ENCODE peak calls at places on chromosomes 16 and 17, in four cellular contexts. W is upper lobe of left lung, Q is spleen, A is SK-N-SH. C is an unnamed sample.

GRCh38 chr17:55410722-55411462 is 10.7 kb downstream of the MMD start:
- DNase-seq in W (peak), Q (no peak), A (peak), C (no peak)

GRCh38 chr16:16857603-16858283 is 478.8 kb downstream of the NPIPA7 start:
- DNase-seq in W (no peak), Q (no peak), A (no peak), C (peak)

GRCh38 chr17:40443988-40444899 is 994 bp downstream of the IGFBP4 start:
- DNase-seq in W (no peak), Q (no peak), A (no peak), C (no peak)

GRCh38 chr17:40499551-40500189 is 1.8 kb downstream of the TNS4 start:
- DNase-seq in W (peak), Q (no peak), A (peak), C (peak)

GRCh38 chr17:1882836-1883235 is 53.0 kb downstream of the RPA1 start:
- DNase-seq in W (no peak), Q (no peak), A (peak), C (no peak)

GRCh38 chr16:19879241-19879792 is 5.3 kb downstream of the GPRC5B start:
- DNase-seq in W (no peak), Q (no peak), A (peak), C (peak)

GRCh38 chr16:58459344-58460218 is 40.4 kb upstream of the NDRG4 start:
- DNase-seq in W (no peak), Q (no peak), A (no peak), C (no peak)

GRCh38 chr16:61579195-61579594 is 457.0 kb downstream of the CDH8 start:
- DNase-seq in W (no peak), Q (no peak), A (no peak), C (no peak)

GRCh38 chr17:71085238-71086033 is 916.1 kb downstream of the KCNJ2 start:
- DNase-seq in W (peak), Q (no peak), A (peak), C (no peak)

GRCh38 chr16:53482123-53482522 is 20.9 kb downstream of the AKTIP start:
- DNase-seq in W (no peak), Q (no peak), A (no peak), C (no peak)

GRCh38 chr16:87431926-87432325 is 39.8 kb downstream of the MAP1LC3B start:
- DNase-seq in W (no peak), Q (no peak), A (peak), C (no peak)

GRCh38 chr16:61676740-61677139 is 359.5 kb downstream of the CDH8 start:
- DNase-seq in W (no peak), Q (no peak), A (no peak), C (no peak)

GRCh38 chr17:37614391-37614790 is 5.2 kb upstream of the SYNRG start:
- DNase-seq in W (no peak), Q (no peak), A (no peak), C (no peak)

GRCh38 chr16:48365030-48365600 is 20.1 kb downstream of the SIAH1 start:
- DNase-seq in W (no peak), Q (no peak), A (no peak), C (peak)

GRCh38 chr17:76275382-76276068 is 10.4 kb downstream of the UBALD2 start:
- DNase-seq in W (no peak), Q (peak), A (peak), C (no peak)

GRCh38 chr16:13919330-13919682 is 648 bp upstream of the ERCC4 start:
- DNase-seq in W (no peak), Q (no peak), A (peak), C (peak)
- TF ChIP-seq POLR2AphosphoS5 in W (no peak), Q (no peak), A (no peak), C (no peak)

GRCh38 chr17:67422887-67423286 is 45.8 kb downstream of the PITPNC1 start:
- DNase-seq in W (no peak), Q (no peak), A (no peak), C (no peak)

GRCh38 chr17:67421869-67422273 is 44.8 kb downstream of the PITPNC1 start:
- DNase-seq in W (peak), Q (no peak), A (no peak), C (peak)

GRCh38 chr17:67425571-67426160 is 48.6 kb downstream of the PITPNC1 start:
- DNase-seq in W (no peak), Q (no peak), A (no peak), C (no peak)

GRCh38 chr17:67431210-67432015 is 54.3 kb downstream of the PITPNC1 start:
- DNase-seq in W (no peak), Q (no peak), A (no peak), C (no peak)

GRCh38 chr17:67427410-67427809 is 50.3 kb downstream of the PITPNC1 start:
- DNase-seq in W (no peak), Q (no peak), A (no peak), C (no peak)
- TF ChIP-seq POLR2AphosphoS5 in W (no peak), Q (no peak), A (no peak), C (no peak)

GRCh38 chr17:29039764-29040598 is 3.0 kb upstream of the PIPOX start:
- DNase-seq in W (no peak), Q (no peak), A (no peak), C (peak)

GRCh38 chr17:29041091-29041490 is 1.9 kb upstream of the PIPOX start:
- DNase-seq in W (no peak), Q (no peak), A (no peak), C (no peak)

GRCh38 chr17:29037739-29038465 is 5.0 kb upstream of the PIPOX start:
- DNase-seq in W (no peak), Q (peak), A (peak), C (no peak)

GRCh38 chr17:29036584-29036983 is 6.4 kb upstream of the PIPOX start:
- DNase-seq in W (no peak), Q (peak), A (no peak), C (no peak)

DNA sequence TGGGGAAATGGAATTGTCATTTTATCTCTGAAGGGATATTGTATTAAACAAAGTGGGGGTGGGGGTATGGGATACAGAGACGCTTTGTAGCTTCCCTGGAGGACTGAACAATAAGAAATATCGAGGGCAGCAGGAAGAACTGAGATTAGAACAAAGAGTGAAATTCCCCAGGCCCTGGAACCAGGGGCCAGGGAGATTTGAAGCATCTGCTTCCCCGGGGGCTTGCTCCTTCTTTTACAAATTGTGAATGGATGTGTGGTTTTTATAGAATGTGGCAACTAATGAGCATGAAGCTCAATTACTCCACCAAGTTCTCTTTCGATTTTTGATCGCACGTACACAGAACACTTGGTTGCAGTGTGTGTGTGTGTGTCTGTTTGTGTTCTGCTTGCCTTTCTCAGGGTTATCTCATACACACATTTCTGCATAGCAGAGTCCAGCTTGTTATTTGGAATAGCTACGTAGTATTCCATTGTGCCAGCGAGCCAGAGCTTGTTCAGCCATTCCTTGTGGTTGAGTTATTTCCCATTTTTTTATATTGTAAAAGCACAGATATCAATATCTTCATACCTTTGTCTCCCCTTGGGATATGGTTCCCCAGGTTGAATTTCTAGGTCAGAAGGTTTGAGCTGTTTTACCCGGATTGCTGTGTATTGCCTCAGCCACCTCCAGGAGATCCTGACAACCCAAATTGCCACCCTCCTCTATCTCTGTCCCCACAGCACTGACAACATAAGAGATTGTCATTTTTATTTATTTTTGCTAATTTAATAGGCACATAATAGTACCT is 4.2 kb upstream of the PIPOX start:
- DNase-seq in W (no peak), Q (no peak), A (peak), C (no peak)
- TF ChIP-seq POLR2AphosphoS5 in W (no peak), Q (no peak), A (no peak), C (no peak)

DNA sequence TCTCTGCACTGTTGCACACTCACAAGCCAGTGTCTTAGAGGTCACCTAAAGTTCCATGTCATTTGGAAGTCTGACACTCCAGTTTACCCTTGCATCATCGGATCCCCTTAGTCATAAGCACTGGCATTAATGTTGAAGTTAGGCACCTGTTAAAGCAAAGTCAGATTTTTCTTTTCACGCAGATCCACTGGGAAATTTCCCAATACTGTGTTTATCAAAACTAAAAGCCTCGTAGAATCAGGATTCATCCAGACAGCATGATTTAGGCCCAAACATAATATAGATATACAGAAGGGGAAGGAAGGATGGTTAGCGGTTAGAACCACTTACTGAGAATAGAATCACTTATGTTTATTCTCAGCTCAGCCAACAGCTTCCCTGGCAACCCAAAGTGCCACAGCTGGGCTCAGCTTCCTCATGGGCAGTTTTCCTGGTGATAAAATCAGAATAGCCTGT is 30.1 kb upstream of the HAPSTR1 start:
- DNase-seq in W (peak), Q (no peak), A (peak), C (no peak)
- TF ChIP-seq POLR2AphosphoS5 in W (peak), Q (no peak), A (no peak), C (no peak)

GRCh38 chr16:4699030-4699556 is 5.7 kb downstream of the NUDT16L1 start:
- DNase-seq in W (no peak), Q (no peak), A (no peak), C (no peak)

GRCh38 chr16:4697867-4698291 is 4.5 kb downstream of the NUDT16L1 start:
- DNase-seq in W (no peak), Q (no peak), A (no peak), C (no peak)

GRCh38 chr16:4696905-4697866 is 3.8 kb downstream of the NUDT16L1 start:
- DNase-seq in W (no peak), Q (no peak), A (peak), C (no peak)

GRCh38 chr16:4700380-4700996 is 7.1 kb downstream of the NUDT16L1 start:
- DNase-seq in W (no peak), Q (no peak), A (no peak), C (no peak)

GRCh38 chr16:4698321-4699029 is 5.1 kb downstream of the NUDT16L1 start:
- DNase-seq in W (no peak), Q (peak), A (peak), C (no peak)
- TF ChIP-seq POLR2AphosphoS5 in W (no peak), Q (no peak), A (no peak), C (no peak)

DNA sequence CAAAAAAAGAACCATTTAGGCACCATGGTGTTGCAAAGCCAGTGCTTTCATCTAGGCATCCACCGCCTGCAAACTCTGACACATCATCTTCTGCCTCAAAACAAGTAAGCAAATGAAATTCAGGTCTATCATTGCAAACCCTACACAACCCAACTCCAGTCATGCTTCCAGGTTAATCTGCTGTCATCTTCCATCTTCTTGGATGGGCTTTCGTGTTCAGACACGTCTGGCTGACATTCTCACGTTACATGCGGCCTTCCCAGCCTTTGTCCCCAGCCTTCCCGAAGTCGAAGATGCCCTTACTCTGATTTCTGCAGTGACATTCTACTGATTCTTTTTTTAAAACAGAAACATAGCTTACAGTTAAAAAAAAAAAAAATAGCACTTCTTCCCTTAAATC is 8.8 kb downstream of the ANKRD11 start:
- DNase-seq in W (no peak), Q (no peak), A (no peak), C (no peak)
- TF ChIP-seq POLR2AphosphoS5 in W (no peak), Q (no peak), A (no peak), C (no peak)

C was measured in prostate gland.